ENCODE peak calls at places on chromosomes 3 and 15, in five cellular contexts. One of them, this sample, is unnamed.

GRCh38 chr15:58346361-58346760 is 85.4 kb upstream of the LIPC start:
- DNase-seq in thyroid gland: peak; percentile 63
- DNase-seq in left colon: no peak
- DNase-seq in stimulated activated CD8-positive, alpha-beta memory T cell treated with anti-CD3 and anti-CD28 coated beads, Interleukin-15, amount 100 ng/mL, for 4 hours: no peak
- DNase-seq in caudate nucleus: no peak
- DNase-seq in this sample: no peak

GRCh38 chr15:99446565-99447496 is 119.0 kb upstream of the MEF2A start:
- DNase-seq in left colon: peak; percentile 59
- DNase-seq in thyroid gland: peak; percentile 59
- DNase-seq in caudate nucleus: no peak
- DNase-seq in stimulated activated CD8-positive, alpha-beta memory T cell treated with anti-CD3 and anti-CD28 coated beads, Interleukin-15, amount 100 ng/mL, for 4 hours: no peak
- DNase-seq in this sample: no peak

GRCh38 chr3:131502530-131503327 is at the start of gene MRPL3:
- DNase-seq in caudate nucleus: peak; percentile 88
- DNase-seq in left colon: peak; percentile 90
- DNase-seq in stimulated activated CD8-positive, alpha-beta memory T cell treated with anti-CD3 and anti-CD28 coated beads, Interleukin-15, amount 100 ng/mL, for 4 hours: peak; percentile 69
- DNase-seq in thyroid gland: peak; percentile 85
- DNase-seq in this sample: peak; percentile 78

GRCh38 chr3:191065183-191065805 is 133.7 kb upstream of the OSTN start:
- DNase-seq in left colon: no peak
- DNase-seq in thyroid gland: no peak
- DNase-seq in caudate nucleus: no peak
- DNase-seq in stimulated activated CD8-positive, alpha-beta memory T cell treated with anti-CD3 and anti-CD28 coated beads, Interleukin-15, amount 100 ng/mL, for 4 hours: no peak
- DNase-seq in this sample: no peak

GRCh38 chr3:43243590-43244587 is 42.5 kb upstream of the SNRK start:
- DNase-seq in caudate nucleus: no peak
- DNase-seq in stimulated activated CD8-positive, alpha-beta memory T cell treated with anti-CD3 and anti-CD28 coated beads, Interleukin-15, amount 100 ng/mL, for 4 hours: no peak
- DNase-seq in left colon: no peak
- DNase-seq in thyroid gland: no peak
- DNase-seq in this sample: no peak

GRCh38 chr15:27486036-27486435 is 515.1 kb downstream of the GABRG3 start:
- DNase-seq in stimulated activated CD8-positive, alpha-beta memory T cell treated with anti-CD3 and anti-CD28 coated beads, Interleukin-15, amount 100 ng/mL, for 4 hours: no peak
- DNase-seq in left colon: no peak
- DNase-seq in thyroid gland: no peak
- DNase-seq in caudate nucleus: no peak
- DNase-seq in this sample: no peak

GRCh38 chr3:152508705-152509104 is 240.0 kb downstream of the MBNL1 start:
- DNase-seq in stimulated activated CD8-positive, alpha-beta memory T cell treated with anti-CD3 and anti-CD28 coated beads, Interleukin-15, amount 100 ng/mL, for 4 hours: no peak
- DNase-seq in thyroid gland: no peak
- DNase-seq in left colon: no peak
- DNase-seq in caudate nucleus: no peak
- DNase-seq in this sample: no peak

GRCh38 chr15:62653122-62653521 is 389.4 kb upstream of the TPM1 start:
- DNase-seq in thyroid gland: no peak
- DNase-seq in left colon: no peak
- DNase-seq in caudate nucleus: peak; percentile 1
- DNase-seq in stimulated activated CD8-positive, alpha-beta memory T cell treated with anti-CD3 and anti-CD28 coated beads, Interleukin-15, amount 100 ng/mL, for 4 hours: no peak
- DNase-seq in this sample: no peak

GRCh38 chr3:11250902-11251806 is 21.0 kb upstream of the ATG7 start:
- DNase-seq in thyroid gland: no peak
- DNase-seq in caudate nucleus: no peak
- DNase-seq in stimulated activated CD8-positive, alpha-beta memory T cell treated with anti-CD3 and anti-CD28 coated beads, Interleukin-15, amount 100 ng/mL, for 4 hours: no peak
- DNase-seq in left colon: peak; percentile 13
- DNase-seq in this sample: no peak

This sample was measured in occipital lobe.